ENCODE peak calls at places on chromosomes 4 and X, in seven cellular contexts. I is GM12878, H is adrenal gland, V is H9, K is neural progenitor cell, U is K562, M is tibial artery. W is an unnamed sample.

GRCh38 chr4:106079616-106080015 is 184.3 kb downstream of the NPNT start:
- DNase-seq in V (no peak), I (no peak), M (no peak), H (no peak), K (no peak), U (no peak), W (no peak)

GRCh38 chrX:23849241-23849640 is 58.5 kb downstream of the APOO start:
- DNase-seq in H (no peak), V (no peak), I (no peak), M (no peak), U (no peak), K (no peak), W (no peak)

GRCh38 chrX:50677789-50678188 is 136.2 kb downstream of the SHROOM4 start:
- DNase-seq in U (no peak), K (no peak), I (no peak), V (no peak), M (no peak), H (no peak), W (no peak)

GRCh38 chrX:15849555-15849954 is 5.1 kb downstream of the AP1S2 start:
- DNase-seq in K (peak), V (no peak), I (no peak), M (no peak), H (no peak), U (peak), W (no peak)

GRCh38 chr4:120870279-120870673 is 52.2 kb downstream of the PRDM5 start:
- DNase-seq in V (peak), H (no peak), U (no peak), I (no peak), M (no peak), K (peak), W (no peak)

GRCh38 chrX:107773206-107773605 is 2.4 kb downstream of the TSC22D3 start:
- DNase-seq in V (peak), I (no peak), K (peak), U (no peak), M (no peak), H (no peak), W (no peak)

GRCh38 chr4:167406181-167406580 is 171.9 kb upstream of the SPOCK3 start:
- DNase-seq in H (no peak), M (no peak), I (no peak), K (no peak), U (no peak), V (no peak), W (no peak)

GRCh38 chr4:11005321-11005720 is 320.8 kb upstream of the CLNK start:
- DNase-seq in I (no peak), H (no peak), M (no peak), V (no peak), K (no peak), U (no peak), W (no peak)

GRCh38 chr4:4860381-4860802 is 927 bp downstream of the MSX1 start:
- DNase-seq in U (peak), M (no peak), I (no peak), K (no peak), V (no peak), H (no peak), W (no peak)

GRCh38 chrX:23332888-23333821 is 1.5 kb upstream of the PTCHD1 start:
- DNase-seq in U (no peak), K (peak), V (peak), H (no peak), I (no peak), M (no peak), W (no peak)

GRCh38 chr4:174136013-174136412 is 147.5 kb downstream of the FBXO8 start:
- DNase-seq in V (no peak), U (no peak), M (no peak), K (peak), H (no peak), I (no peak), W (no peak)

DNA sequence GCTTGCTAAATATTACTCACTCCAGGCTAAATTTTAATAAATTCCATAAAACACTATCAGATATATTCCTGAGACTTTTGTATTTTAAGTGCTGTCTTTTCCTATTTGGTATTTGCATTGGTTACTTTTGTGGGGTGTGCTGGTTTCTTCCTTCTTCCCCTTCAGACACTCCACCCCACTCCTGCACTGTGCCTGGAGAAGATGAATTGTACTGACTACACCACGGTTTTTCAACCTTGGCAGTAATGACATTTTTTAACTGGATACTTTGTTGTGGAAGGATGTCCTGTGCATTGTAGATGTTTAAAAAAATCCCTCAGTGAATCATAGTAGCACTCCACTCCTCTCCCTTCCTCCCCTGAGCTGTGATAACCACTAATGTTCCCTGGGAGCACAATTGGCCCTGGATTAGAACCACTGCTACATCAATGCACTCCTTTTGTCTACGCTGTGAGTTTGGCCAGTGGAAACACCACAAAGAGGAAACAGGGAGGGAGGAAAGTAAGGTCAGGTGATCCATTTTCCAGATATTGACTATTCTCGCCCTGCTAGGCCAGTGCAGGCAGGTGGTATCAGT is 36.3 kb downstream of the SNCA start:
- DNase-seq in I (no peak), V (no peak), U (no peak), H (no peak), M (no peak), K (peak), W (peak)
- H3K27ac ChIP-seq in I (no peak), V (no peak), U (no peak), H (no peak), M (no peak), K (no peak), W (peak)

GRCh38 chrX:139929876-139930275 is 3.0 kb downstream of the ATP11C start:
- DNase-seq in K (peak), I (no peak), U (no peak), V (no peak), M (no peak), H (no peak), W (no peak)
- H3K27ac ChIP-seq in K (no peak), I (no peak), U (no peak), V (no peak), M (no peak), H (no peak), W (no peak)

GRCh38 chr4:78778530-78778929 is 2.4 kb downstream of the BMP2K start:
- DNase-seq in K (no peak), V (no peak), H (no peak), I (no peak), M (no peak), U (no peak), W (no peak)

GRCh38 chr4:78776729-78777555 is 792 bp downstream of the BMP2K start:
- DNase-seq in U (peak), K (peak), I (no peak), V (peak), H (peak), M (peak), W (peak)

GRCh38 chr4:78776031-78776728 is at the start of gene BMP2K:
- DNase-seq in M (peak), U (peak), I (no peak), V (peak), K (peak), H (peak), W (peak)

GRCh38 chr4:78779280-78779679 is 3.1 kb downstream of the BMP2K start:
- DNase-seq in V (no peak), I (no peak), U (no peak), H (no peak), M (no peak), K (no peak), W (no peak)

GRCh38 chr4:78777556-78777900 is 1.4 kb downstream of the BMP2K start:
- DNase-seq in U (no peak), K (no peak), M (no peak), H (no peak), V (no peak), I (no peak), W (no peak)
- H3K27ac ChIP-seq in U (peak), K (no peak), M (no peak), H (peak), V (no peak), I (no peak), W (no peak)

GRCh38 chr4:39970559-39971270 is 7.0 kb downstream of the PDS5A start:
- DNase-seq in U (peak), M (no peak), V (peak), K (peak), I (no peak), H (peak), W (peak)
- H3K27ac ChIP-seq in U (peak), M (no peak), V (no peak), K (no peak), I (peak), H (peak), W (no peak)

GRCh38 chrX:77949840-77950239 is 19.6 kb downstream of the PGAM4 start:
- DNase-seq in K (no peak), M (no peak), U (no peak), I (no peak), V (no peak), H (no peak), W (no peak)
- H3K27ac ChIP-seq in K (no peak), M (no peak), U (no peak), I (no peak), V (no peak), H (no peak), W (no peak)

GRCh38 chr4:30840571-30840970 is 120.4 kb downstream of the PCDH7 start:
- DNase-seq in M (no peak), K (no peak), U (no peak), V (no peak), I (no peak), H (no peak), W (no peak)

GRCh38 chr4:30836231-30836630 is 116.1 kb downstream of the PCDH7 start:
- DNase-seq in U (no peak), H (no peak), I (no peak), V (no peak), M (no peak), K (no peak), W (no peak)

GRCh38 chr4:30837131-30837539 is 117.0 kb downstream of the PCDH7 start:
- DNase-seq in I (no peak), H (no peak), M (no peak), U (no peak), V (no peak), K (peak), W (no peak)

GRCh38 chr4:30839583-30840520 is 119.7 kb downstream of the PCDH7 start:
- DNase-seq in I (no peak), H (no peak), M (no peak), V (no peak), U (no peak), K (no peak), W (no peak)

GRCh38 chr4:30838346-30838745 is 118.2 kb downstream of the PCDH7 start:
- DNase-seq in I (no peak), V (no peak), U (no peak), H (no peak), M (no peak), K (peak), W (no peak)
- H3K27ac ChIP-seq in I (no peak), V (no peak), U (no peak), H (no peak), M (no peak), K (peak), W (no peak)

W was measured in SJSA1.